ENCODE peak calls at places on chromosomes 2 and 18, in six cellular contexts. C is H1, I is IMR-90, Q is trophoblast cell, Y is neuronal stem cell, W is mesenchymal stem cell. M is an unnamed sample.

GRCh38 chr2:66470199-66470598 is 35.3 kb downstream of the MEIS1 start:
- DNase-seq in C (no peak), I (no peak), Q (no peak), Y (no peak), W (no peak), M (no peak)

GRCh38 chr2:188441288-188441947 is 149.7 kb downstream of the GULP1 start:
- DNase-seq in C (no peak), I (no peak), Q (no peak), Y (no peak), W (no peak), M (no peak)

GRCh38 chr2:127081826-127082633 is 24.9 kb downstream of the BIN1 start:
- DNase-seq in C (no peak), I (peak), Q (no peak), Y (no peak), W (no peak), M (no peak)

GRCh38 chr2:100976634-100977391 is 25.3 kb upstream of the RPL31 start:
- DNase-seq in C (no peak), I (peak), Q (no peak), Y (no peak), W (peak), M (no peak)

GRCh38 chr2:28250006-28250405 is 142.7 kb upstream of the FOSL2 start:
- DNase-seq in C (peak), I (peak), Q (peak), Y (no peak), W (peak), M (no peak)

GRCh38 chr2:168961450-168962229 is 60.5 kb downstream of the G6PC2 start:
- DNase-seq in C (peak), I (peak), Q (peak), Y (peak), W (peak), M (peak)

GRCh38 chr2:226760412-226761194 is 39.0 kb downstream of the IRS1 start:
- DNase-seq in C (no peak), I (peak), Q (no peak), Y (no peak), W (peak), M (no peak)

GRCh38 chr2:237156131-237156856 is 70.6 kb downstream of the COPS8 start:
- DNase-seq in C (no peak), I (peak), Q (no peak), Y (no peak), W (peak), M (no peak)

GRCh38 chr18:80009661-80010550 is 21.5 kb upstream of the TXNL4A start:
- DNase-seq in C (no peak), I (peak), Q (no peak), Y (no peak), W (peak), M (no peak)

GRCh38 chr2:100060875-100061274 is 81.5 kb downstream of the AFF3 start:
- DNase-seq in C (no peak), I (no peak), Q (no peak), Y (no peak), W (no peak), M (no peak)

GRCh38 chr2:237711458-237712150 is 84.2 kb downstream of the LRRFIP1 start:
- DNase-seq in C (no peak), I (no peak), Q (no peak), Y (no peak), W (no peak), M (peak)

GRCh38 chr18:46656326-46657114 is 500 bp downstream of the LOXHD1 start:
- DNase-seq in C (no peak), I (no peak), Q (no peak), Y (no peak), W (no peak), M (no peak)

GRCh38 chr2:207925601-207926000 is 99.7 kb downstream of the PLEKHM3 start:
- DNase-seq in C (no peak), I (no peak), Q (no peak), Y (no peak), W (no peak), M (no peak)

GRCh38 chr2:219498280-219499057 is at the start of gene GMPPA:
- DNase-seq in C (peak), I (peak), Q (peak), Y (peak), W (peak), M (peak)
- H2AK5ac ChIP-seq in C (peak), I (peak), Q (peak), Y (peak), W (peak), M (no peak)

GRCh38 chr2:8392098-8392844 is 289.6 kb upstream of the ID2 start:
- DNase-seq in C (peak), I (no peak), Q (no peak), Y (no peak), W (no peak), M (peak)

GRCh38 chr2:8391584-8391983 is 290.3 kb upstream of the ID2 start:
- DNase-seq in C (no peak), I (no peak), Q (no peak), Y (no peak), W (no peak), M (no peak)

GRCh38 chr2:8391126-8391525 is 290.7 kb upstream of the ID2 start:
- DNase-seq in C (no peak), I (no peak), Q (no peak), Y (no peak), W (no peak), M (no peak)

GRCh38 chr2:8388779-8389178 is 293.1 kb upstream of the ID2 start:
- DNase-seq in C (no peak), I (no peak), Q (no peak), Y (no peak), W (no peak), M (no peak)

DNA sequence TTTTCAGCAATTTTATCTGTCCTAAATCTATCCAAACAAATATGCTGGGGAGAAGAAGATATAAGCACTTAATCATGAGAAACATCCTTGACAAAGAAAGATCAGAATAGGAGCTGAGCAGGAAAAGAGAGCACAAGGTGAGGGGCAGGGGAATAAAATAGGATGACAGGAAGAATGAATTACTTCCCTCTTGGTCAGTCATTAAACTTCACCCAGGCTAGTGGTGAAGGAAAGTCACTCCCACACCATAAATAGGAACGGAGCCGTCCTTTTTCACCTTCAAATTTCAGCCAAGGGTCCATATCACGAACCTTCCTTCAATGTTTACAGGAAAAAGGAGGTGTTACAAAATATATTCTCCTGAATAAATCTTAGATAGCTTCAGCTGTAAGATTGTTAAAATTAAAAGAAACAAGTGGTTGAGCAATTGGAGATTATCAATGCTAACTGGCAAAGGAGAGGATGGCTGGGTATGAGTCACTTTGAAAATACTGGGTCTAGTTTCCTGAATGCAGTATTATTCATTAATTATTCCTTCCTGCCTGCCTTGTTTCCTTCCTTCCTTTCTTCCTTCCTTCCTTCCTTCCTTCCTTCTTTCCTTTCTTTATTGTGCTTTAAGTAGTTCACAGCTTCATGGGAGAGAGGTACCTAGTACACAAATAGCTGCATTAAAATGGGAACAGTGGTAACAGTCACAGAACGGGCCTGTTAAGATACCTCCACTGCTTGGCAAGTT is 292.3 kb upstream of the ID2 start:
- DNase-seq in C (no peak), I (peak), Q (no peak), Y (no peak), W (peak), M (no peak)
- H4K91ac ChIP-seq in C (no peak), I (no peak), Q (no peak), Y (no peak), W (no peak), M (no peak)

GRCh38 chr18:51656249-51656648 is 458.8 kb upstream of the MEX3C start:
- DNase-seq in C (no peak), I (no peak), Q (no peak), Y (no peak), W (no peak), M (no peak)
- H2AK5ac ChIP-seq in C (peak), I (no peak), Q (no peak), Y (no peak), W (no peak), M (no peak)

DNA sequence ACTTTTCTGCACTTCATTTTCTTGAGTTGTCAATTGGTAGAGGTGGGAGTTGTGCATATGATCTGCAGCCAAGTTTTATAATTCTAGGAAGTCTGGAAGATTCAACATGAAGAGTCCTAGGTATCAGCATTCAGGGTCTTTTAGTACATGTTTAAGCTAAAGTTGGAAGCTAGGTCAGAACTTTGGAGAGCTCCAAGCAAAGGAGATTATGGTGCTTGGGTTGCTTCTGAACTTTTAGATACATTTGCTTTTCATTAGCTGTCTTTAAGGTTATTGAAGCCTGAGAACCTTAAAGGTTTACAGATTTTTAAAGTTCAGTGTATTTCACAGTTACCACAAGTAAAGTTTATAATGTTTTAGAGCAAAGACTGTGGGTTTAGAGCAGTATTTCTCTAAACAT is 85.5 kb downstream of the EPC2 start:
- DNase-seq in C (no peak), I (peak), Q (no peak), Y (no peak), W (peak), M (no peak)
- H4K91ac ChIP-seq in C (no peak), I (no peak), Q (no peak), Y (no peak), W (no peak), M (no peak)

DNA sequence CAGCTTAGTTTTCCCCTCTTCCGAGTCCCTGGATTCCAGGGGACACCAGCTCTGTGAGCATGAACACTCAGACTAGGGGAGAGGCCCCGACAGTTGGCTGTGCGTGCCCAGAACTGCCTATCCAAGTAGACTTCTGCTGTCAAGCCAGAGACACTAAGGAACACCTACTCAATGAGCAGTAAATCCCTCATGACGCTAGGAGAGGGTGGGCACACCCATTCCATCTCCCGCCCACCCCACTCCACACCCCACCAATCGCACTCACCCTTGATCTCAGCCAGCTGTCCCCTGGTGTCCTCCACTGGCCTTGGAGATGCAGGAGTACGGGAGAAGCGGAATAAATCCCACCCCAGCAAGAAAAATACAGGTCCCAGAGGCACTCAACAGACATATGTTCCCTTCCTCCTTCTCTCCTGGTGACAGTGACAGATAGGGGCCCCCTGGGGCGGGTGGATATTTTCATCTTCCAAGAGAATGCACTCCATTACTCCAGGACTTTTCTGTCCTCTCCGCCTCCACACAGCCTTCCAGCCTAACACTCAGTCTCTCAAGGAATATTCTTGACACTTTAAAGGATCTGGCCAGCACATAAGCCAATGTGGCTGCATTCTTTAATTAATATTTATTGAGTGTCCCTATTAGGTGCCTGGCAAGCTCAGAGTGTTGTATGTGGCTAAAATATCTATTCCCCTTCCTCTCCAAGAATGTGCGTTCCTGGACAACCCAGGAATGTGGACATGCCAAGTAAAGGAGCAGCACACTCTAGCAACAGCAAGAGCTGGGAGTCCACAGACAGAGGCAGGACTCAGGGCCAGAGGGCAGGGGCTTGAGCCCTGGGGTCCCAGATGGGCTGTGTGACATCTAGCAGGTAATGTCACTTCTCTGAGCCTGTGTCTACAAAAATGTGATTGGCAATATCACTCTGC is 13.1 kb upstream of the SMAD7 start:
- DNase-seq in C (no peak), I (no peak), Q (no peak), Y (no peak), W (no peak), M (no peak)
- H2AK5ac ChIP-seq in C (peak), I (peak), Q (peak), Y (no peak), W (peak), M (no peak)